ENCODE peak calls at places on chromosomes 7 and 10, in eight cellular contexts. O is GM04504; I is activated CD4-positive, alpha-beta T cell treated with anti-CD3 and anti-CD28 coated beads, Interleukin-2, amount 50 U/mL, for 1 hour; Y is stimulated activated CD8-positive, alpha-beta memory T cell treated with anti-CD3 and anti-CD28 coated beads, Interleukin-2, amount 100 ng/mL, for 1 hour; Z is substantia nigra; K is GOT3; D is stimulated activated naive CD8-positive, alpha-beta T cell treated with anti-CD3 and anti-CD28 coated beads, Interleukin-15, Interleukin-2, amounts not matched to agents 100 U/mL and 50 U/mL, for 24 hours; M is iris pigment epithelial cell. S is an unnamed sample.

GRCh38 chr10:61623101-61623500 is 39.6 kb upstream of the CABCOCO1 start:
- DNase-seq in O (no peak), I (no peak), Y (no peak), Z (no peak), K (no peak), D (no peak), M (no peak), S (no peak)

GRCh38 chr10:22657566-22658190 is 56.7 kb downstream of the PIP4K2A start:
- DNase-seq in O (no peak), I (no peak), Y (no peak), Z (no peak), K (no peak), D (no peak), M (peak; percentile 86), S (no peak)

GRCh38 chr7:30470783-30471182 is 7.8 kb downstream of the NOD1 start:
- DNase-seq in O (peak; percentile 60), I (no peak), Y (no peak), Z (no peak), K (no peak), D (no peak), M (peak; percentile 93), S (peak; percentile 21)

GRCh38 chr10:125925244-125925834 is 29.0 kb downstream of the FANK1 start:
- DNase-seq in O (no peak), I (no peak), Y (no peak), Z (no peak), K (no peak), D (no peak), M (no peak), S (no peak)

GRCh38 chr10:23136462-23136861 is 41.1 kb downstream of the MSRB2 start:
- DNase-seq in O (no peak), I (no peak), Y (no peak), Z (no peak), K (no peak), D (no peak), M (no peak), S (no peak)

GRCh38 chr7:103944230-103944900 is 45.1 kb downstream of the RELN start:
- DNase-seq in O (no peak), I (no peak), Y (no peak), Z (no peak), K (no peak), D (no peak), M (no peak), S (no peak)

GRCh38 chr10:124354411-124355382 is 64.0 kb downstream of the OAT start:
- DNase-seq in O (peak; percentile 34), I (peak; percentile 8), Y (no peak), Z (no peak), K (no peak), D (peak; percentile 48), M (peak; percentile 80), S (peak; percentile 69)

GRCh38 chr7:3336042-3336665 is 35.1 kb downstream of the SDK1 start:
- DNase-seq in O (no peak), I (no peak), Y (no peak), Z (no peak), K (no peak), D (no peak), M (no peak), S (no peak)

GRCh38 chr10:114623661-114624294 is 34.3 kb downstream of the ABLIM1 start:
- DNase-seq in O (peak; percentile 57), I (no peak), Y (no peak), Z (no peak), K (peak; percentile 24), D (no peak), M (peak; percentile 84), S (no peak)

GRCh38 chr7:74032191-74032490 is 4.2 kb downstream of the ELN start:
- DNase-seq in O (peak; percentile 67), I (no peak), Y (no peak), Z (no peak), K (no peak), D (no peak), M (peak; percentile 46), S (no peak)

GRCh38 chr10:49241365-49241764 is 53.2 kb upstream of the TMEM273 start:
- DNase-seq in O (no peak), I (no peak), Y (no peak), Z (no peak), K (no peak), D (no peak), M (no peak), S (no peak)

S was measured in K562.